ENCODE peak calls at places on chromosomes 11 and 22, in seven cellular contexts. A, K, B, I, T, Y and X are unnamed samples. For H3K27me3, the result is how much of the 10 kb centered on the place peaks cover.

GRCh38 chr11:134739136-134739535 is 327.1 kb upstream of the B3GAT1 start:
- DNase-seq in Y (no peak), A (no peak), B (no peak), I (no peak), T (no peak), K (peak), X (no peak)

GRCh38 chr22:41128606-41129005 is 36.2 kb downstream of the EP300 start:
- DNase-seq in T (no peak), A (no peak), B (no peak), K (no peak), Y (no peak), I (no peak), X (no peak)

GRCh38 chr11:112797653-112798293 is 163.4 kb upstream of the NCAM1 start:
- DNase-seq in A (no peak), T (no peak), K (no peak), B (peak), I (no peak), Y (no peak), X (no peak)

GRCh38 chr11:115539844-115540243 is 35.6 kb upstream of the CADM1 start:
- DNase-seq in B (no peak), I (no peak), T (no peak), K (no peak), Y (no peak), A (no peak), X (no peak)

GRCh38 chr11:72229336-72229924 is 4.9 kb downstream of the INPPL1 start:
- DNase-seq in Y (no peak), I (no peak), B (no peak), A (no peak), K (peak), T (no peak), X (no peak)

GRCh38 chr11:10474551-10474950 is 19.5 kb downstream of the AMPD3 start:
- DNase-seq in K (peak), Y (no peak), A (no peak), I (no peak), T (no peak), B (no peak), X (no peak)

GRCh38 chr11:22431074-22431473 is 92.9 kb downstream of the SLC17A6 start:
- DNase-seq in B (no peak), I (no peak), K (no peak), A (no peak), T (no peak), Y (no peak), X (no peak)

GRCh38 chr11:116835042-116835772 is 2.2 kb downstream of the APOA1 start:
- DNase-seq in B (no peak), A (no peak), Y (no peak), K (no peak), T (no peak), I (no peak), X (no peak)

GRCh38 chr11:75572744-75573143 is 10.7 kb downstream of the SERPINH1 start:
- DNase-seq in B (no peak), K (no peak), A (no peak), Y (no peak), T (no peak), I (no peak), X (no peak)

GRCh38 chr11:86194998-86195397 is 49.6 kb upstream of the EED start:
- DNase-seq in T (no peak), I (no peak), A (no peak), B (no peak), K (no peak), Y (no peak), X (no peak)

GRCh38 chr11:3150726-3151125 is 14.4 kb downstream of the OSBPL5 start:
- DNase-seq in K (no peak), I (no peak), A (no peak), B (no peak), Y (no peak), T (no peak), X (no peak)

GRCh38 chr22:46297151-46297819 is 615 bp downstream of the GTSE1 start:
- DNase-seq in A (peak), T (no peak), Y (no peak), K (no peak), B (peak), I (peak), X (no peak)

GRCh38 chr11:118928870-118929495 is 3.3 kb upstream of the BCL9L start:
- DNase-seq in A (no peak), I (no peak), Y (peak), B (no peak), T (no peak), K (peak), X (no peak)

GRCh38 chr22:50123119-50123518 is 33.3 kb downstream of the MOV10L1 start:
- DNase-seq in T (no peak), Y (no peak), I (no peak), K (no peak), B (no peak), A (no peak), X (no peak)

GRCh38 chr11:112132737-112133136 is 31.2 kb downstream of the IL18 start:
- DNase-seq in I (no peak), B (no peak), T (no peak), K (no peak), Y (no peak), A (no peak), X (no peak)

GRCh38 chr11:3840289-3840869 is 380 bp downstream of the RHOG start:
- DNase-seq in B (peak), K (peak), A (peak), Y (peak), I (no peak), T (peak), X (peak)

GRCh38 chr11:28842716-28843115 is 734.5 kb downstream of the METTL15 start:
- DNase-seq in K (no peak), I (no peak), Y (no peak), B (no peak), T (no peak), A (no peak), X (no peak)

GRCh38 chr11:21405403-21405802 is 736.0 kb downstream of the NELL1 start:
- DNase-seq in Y (no peak), K (no peak), T (no peak), I (no peak), B (no peak), A (no peak), X (no peak)

GRCh38 chr11:19872526-19873135 is 160.0 kb downstream of the NAV2 start:
- DNase-seq in K (no peak), Y (no peak), I (no peak), A (no peak), T (no peak), B (peak), X (no peak)

GRCh38 chr11:44949160-44950035 is 1.3 kb downstream of the TP53I11 start:
- DNase-seq in K (no peak), Y (no peak), A (peak), T (peak), B (peak), I (no peak), X (peak)

GRCh38 chr11:27456140-27456801 is 16.3 kb downstream of the LGR4 start:
- DNase-seq in I (no peak), T (no peak), A (no peak), B (no peak), Y (no peak), K (no peak), X (no peak)

GRCh38 chr11:96147186-96147585 is 195.8 kb downstream of the MAML2 start:
- DNase-seq in A (no peak), I (no peak), B (no peak), K (no peak), Y (no peak), T (no peak), X (no peak)

GRCh38 chr11:76685237-76685636 is 14.7 kb upstream of the LRRC32 start:
- DNase-seq in B (no peak), I (no peak), T (no peak), A (no peak), Y (no peak), K (no peak), X (no peak)

GRCh38 chr22:42708393-42708792 is 12.3 kb downstream of the A4GALT start:
- DNase-seq in A (no peak), K (no peak), I (no peak), Y (no peak), T (no peak), B (no peak), X (no peak)

GRCh38 chr11:16293204-16293681 is 63.1 kb downstream of the SOX6 start:
- DNase-seq in K (no peak), I (no peak), B (no peak), Y (no peak), T (no peak), A (no peak), X (no peak)

GRCh38 chr11:63551889-63552266 is 11.3 kb downstream of the PLAAT2 start:
- DNase-seq in K (no peak), Y (no peak), T (no peak), A (no peak), I (no peak), B (no peak), X (no peak)

GRCh38 chr11:49533204-49533603 is 324.8 kb upstream of the FOLH1 start:
- DNase-seq in B (no peak), Y (no peak), A (no peak), K (no peak), I (no peak), T (no peak), X (no peak)
- H3K27ac ChIP-seq in B (no peak), Y (no peak), A (no peak), K (no peak), I (no peak), T (no peak), X (no peak)

GRCh38 chr11:114195981-114196731 is 100.0 kb upstream of the NNMT start:
- DNase-seq in A (no peak), K (no peak), T (no peak), B (no peak), Y (no peak), I (no peak), X (no peak)

GRCh38 chr11:114199051-114199450 is 97.1 kb upstream of the NNMT start:
- DNase-seq in K (no peak), Y (no peak), I (no peak), B (no peak), A (no peak), T (no peak), X (no peak)

GRCh38 chr11:114196994-114197702 is 99.1 kb upstream of the NNMT start:
- DNase-seq in Y (no peak), K (no peak), A (no peak), I (peak), T (no peak), B (no peak), X (no peak)

GRCh38 chr11:114200351-114200750 is 95.8 kb upstream of the NNMT start:
- DNase-seq in T (no peak), I (no peak), Y (no peak), K (no peak), B (no peak), A (no peak), X (no peak)

GRCh38 chr11:114197799-114198500 is 98.2 kb upstream of the NNMT start:
- DNase-seq in I (peak), B (no peak), A (no peak), K (no peak), T (peak), Y (peak), X (no peak)
- TF ChIP-seq CTCF in I (no peak), B (no peak), A (no peak), K (no peak), T (no peak), Y (no peak), X (no peak)

GRCh38 chr22:38946771-38947170 is 10.6 kb upstream of the APOBEC3A start:
- DNase-seq in I (no peak), B (no peak), K (peak), T (no peak), Y (no peak), A (no peak), X (no peak)
- H3K27me3 ChIP-seq in I (under half), B (under half), K (under half), T (under half), Y (under half), A (under half), X (under half)

GRCh38 chr11:35550374-35551036 is 25.1 kb upstream of the PAMR1 start:
- DNase-seq in Y (no peak), B (no peak), I (no peak), A (no peak), K (no peak), T (no peak), X (no peak)
- H3K27ac ChIP-seq in Y (no peak), B (no peak), I (no peak), A (no peak), K (no peak), T (no peak), X (no peak)

GRCh38 chr11:36540998-36541397 is 26.8 kb upstream of the RAG1 start:
- DNase-seq in I (no peak), A (peak), K (no peak), B (peak), T (peak), Y (peak), X (no peak)
- TF ChIP-seq CTCF in I (peak), A (no peak), K (no peak), B (peak), T (peak), Y (peak), X (no peak)

GRCh38 chr11:94769897-94770296 is 1.7 kb downstream of the AMOTL1 start:
- DNase-seq in T (no peak), B (no peak), K (no peak), I (no peak), A (no peak), Y (no peak), X (no peak)
- H3K27me3 ChIP-seq in T (half or more), B (under half), K (under half), I (under half), A (under half), Y (under half), X (half or more)

GRCh38 chr11:67113231-67113721 is 5.8 kb upstream of the KDM2A start:
- DNase-seq in A (no peak), B (no peak), I (no peak), T (peak), K (peak), Y (no peak), X (no peak)
- H3K27ac ChIP-seq in A (no peak), B (no peak), I (no peak), T (no peak), K (no peak), Y (no peak), X (no peak)

DNA sequence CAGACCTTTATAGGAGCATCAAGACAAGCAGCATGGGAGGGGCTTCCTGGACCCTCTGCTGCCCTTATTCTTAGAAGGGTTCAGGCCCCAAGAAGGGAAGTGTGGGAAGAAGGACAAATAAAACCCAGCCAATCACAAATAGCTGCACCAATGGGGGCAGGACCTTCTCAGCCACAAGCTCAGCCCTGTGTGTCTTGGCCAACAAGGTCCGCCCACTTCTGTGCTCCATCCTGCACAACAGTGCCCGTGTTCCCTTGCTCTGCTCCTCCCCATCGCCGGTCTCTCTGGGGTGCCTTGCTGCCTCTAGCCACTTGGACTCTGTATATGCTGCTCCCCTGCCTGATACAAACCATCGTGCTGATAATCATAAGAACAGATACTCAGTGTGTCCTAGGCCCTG is 86.2 kb downstream of the NAT10 start:
- DNase-seq in Y (no peak), B (no peak), A (no peak), I (no peak), T (no peak), K (no peak), X (no peak)
- TF ChIP-seq CTCF in Y (no peak), B (no peak), A (no peak), I (no peak), T (no peak), K (no peak), X (no peak)